ENCODE peak calls at places on chromosome 11, in six cellular contexts. One of them, this sample, is unnamed.
A peak's percentile ranks its signal among the peaks of the same experiment; 100 is the strongest.

GRCh38 chr11:85806876-85807275 is 4.1 kb downstream of the SYTL2 start:
- DNase-seq in head of caudate nucleus: no peak
- DNase-seq in HT1080: no peak
- DNase-seq in HuH-7: no peak
- DNase-seq in endodermal cell: no peak
- DNase-seq in NB4: no peak
- DNase-seq in this sample: no peak

GRCh38 chr11:46675288-46675851 is 25.0 kb downstream of the ARHGAP1 start:
- DNase-seq in NB4: no peak
- DNase-seq in head of caudate nucleus: no peak
- DNase-seq in endodermal cell: peak; percentile 58
- DNase-seq in HuH-7: peak; percentile 45
- DNase-seq in HT1080: peak; percentile 37
- DNase-seq in this sample: no peak

GRCh38 chr11:124961972-124962609 is 8.1 kb downstream of the CCDC15 start:
- DNase-seq in endodermal cell: no peak
- DNase-seq in head of caudate nucleus: no peak
- DNase-seq in HuH-7: peak; percentile 37
- DNase-seq in NB4: peak; percentile 82
- DNase-seq in HT1080: peak; percentile 65
- DNase-seq in this sample: no peak

GRCh38 chr11:75265851-75266531 is 25.4 kb downstream of the TPBGL start:
- DNase-seq in endodermal cell: peak; percentile 41
- DNase-seq in NB4: no peak
- DNase-seq in head of caudate nucleus: peak; percentile 30
- DNase-seq in HuH-7: no peak
- DNase-seq in HT1080: peak; percentile 25
- DNase-seq in this sample: no peak

GRCh38 chr11:2294340-2295290 is 7.1 kb downstream of the C11orf21 start:
- DNase-seq in HuH-7: no peak
- DNase-seq in head of caudate nucleus: no peak
- DNase-seq in HT1080: no peak
- DNase-seq in NB4: peak; percentile 15
- DNase-seq in endodermal cell: peak; percentile 34
- DNase-seq in this sample: no peak

GRCh38 chr11:65546217-65546958 is 11.8 kb downstream of the LTBP3 start:
- DNase-seq in head of caudate nucleus: peak; percentile 70
- DNase-seq in HT1080: no peak
- DNase-seq in NB4: peak; percentile 91
- DNase-seq in HuH-7: peak; percentile 96
- DNase-seq in endodermal cell: peak; percentile 99
- DNase-seq in this sample: peak; percentile 97

GRCh38 chr11:3346587-3346986 is 32.4 kb downstream of the ZNF195 start:
- DNase-seq in HuH-7: no peak
- DNase-seq in head of caudate nucleus: no peak
- DNase-seq in NB4: no peak
- DNase-seq in endodermal cell: no peak
- DNase-seq in HT1080: no peak
- DNase-seq in this sample: no peak

GRCh38 chr11:123801765-123802164 is 4.4 kb downstream of the OR6M1 start:
- DNase-seq in endodermal cell: no peak
- DNase-seq in head of caudate nucleus: no peak
- DNase-seq in HT1080: no peak
- DNase-seq in NB4: no peak
- DNase-seq in HuH-7: no peak
- DNase-seq in this sample: no peak

GRCh38 chr11:130055637-130056036 is 14.1 kb upstream of the APLP2 start:
- DNase-seq in head of caudate nucleus: no peak
- DNase-seq in endodermal cell: no peak
- DNase-seq in HT1080: no peak
- DNase-seq in HuH-7: no peak
- DNase-seq in NB4: no peak
- DNase-seq in this sample: no peak

GRCh38 chr11:13955971-13956421 is 6.5 kb upstream of the SPON1 start:
- DNase-seq in HuH-7: peak; percentile 42
- DNase-seq in NB4: peak; percentile 58
- DNase-seq in head of caudate nucleus: peak; percentile 71
- DNase-seq in HT1080: no peak
- DNase-seq in endodermal cell: peak; percentile 85
- DNase-seq in this sample: peak; percentile 27

GRCh38 chr11:31956310-31956709 is 134.6 kb upstream of the RCN1 start:
- DNase-seq in head of caudate nucleus: no peak
- DNase-seq in NB4: no peak
- DNase-seq in HT1080: peak; percentile 52
- DNase-seq in endodermal cell: no peak
- DNase-seq in HuH-7: no peak
- DNase-seq in this sample: no peak

GRCh38 chr11:61131586-61131985 is 29.3 kb downstream of the CD5 start:
- DNase-seq in endodermal cell: no peak
- DNase-seq in NB4: no peak
- DNase-seq in head of caudate nucleus: no peak
- DNase-seq in HT1080: no peak
- DNase-seq in HuH-7: no peak
- DNase-seq in this sample: no peak

GRCh38 chr11:15327786-15328231 is 213.1 kb downstream of the INSC start:
- DNase-seq in endodermal cell: peak; percentile 96
- DNase-seq in HT1080: peak; percentile 4
- DNase-seq in head of caudate nucleus: peak; percentile 69
- DNase-seq in HuH-7: peak; percentile 26
- DNase-seq in NB4: peak; percentile 49
- DNase-seq in this sample: no peak

GRCh38 chr11:63536669-63537292 is at the start of gene PLAAT4:
- DNase-seq in endodermal cell: no peak
- DNase-seq in NB4: peak; percentile 58
- DNase-seq in head of caudate nucleus: peak; percentile 34
- DNase-seq in HuH-7: peak; percentile 76
- DNase-seq in HT1080: no peak
- DNase-seq in this sample: peak; percentile 32

GRCh38 chr11:132342408-132342807 is 972.0 kb downstream of the NTM start:
- DNase-seq in head of caudate nucleus: no peak
- DNase-seq in endodermal cell: no peak
- DNase-seq in NB4: no peak
- DNase-seq in HT1080: no peak
- DNase-seq in HuH-7: no peak
- DNase-seq in this sample: no peak

GRCh38 chr11:3971756-3972404 is 116.4 kb downstream of the STIM1 start:
- DNase-seq in HuH-7: no peak
- DNase-seq in HT1080: peak; percentile 11
- DNase-seq in endodermal cell: no peak
- DNase-seq in head of caudate nucleus: no peak
- DNase-seq in NB4: peak; percentile 35
- DNase-seq in this sample: no peak

GRCh38 chr11:120130176-120130980 is 7.5 kb downstream of the TRIM29 start:
- DNase-seq in NB4: no peak
- DNase-seq in endodermal cell: peak; percentile 21
- DNase-seq in HT1080: no peak
- DNase-seq in head of caudate nucleus: peak; percentile 8
- DNase-seq in HuH-7: no peak
- DNase-seq in this sample: no peak

GRCh38 chr11:100576044-100577021 is 110.8 kb upstream of the ARHGAP42 start:
- DNase-seq in head of caudate nucleus: no peak
- DNase-seq in endodermal cell: no peak
- DNase-seq in NB4: peak; percentile 61
- DNase-seq in HuH-7: peak; percentile 11
- DNase-seq in HT1080: peak; percentile 46
- DNase-seq in this sample: no peak

GRCh38 chr11:108733479-108734116 is 68.7 kb downstream of the DDX10 start:
- DNase-seq in head of caudate nucleus: no peak
- DNase-seq in HuH-7: no peak
- DNase-seq in endodermal cell: no peak
- DNase-seq in HT1080: peak; percentile 62
- DNase-seq in NB4: peak; percentile 82
- DNase-seq in this sample: peak; percentile 18

GRCh38 chr11:36763187-36763586 is 165.2 kb upstream of the RAG2 start:
- DNase-seq in NB4: no peak
- DNase-seq in endodermal cell: no peak
- DNase-seq in HT1080: no peak
- DNase-seq in HuH-7: no peak
- DNase-seq in head of caudate nucleus: no peak
- DNase-seq in this sample: no peak

GRCh38 chr11:59573216-59573615 is 42.4 kb downstream of the OSBP start:
- DNase-seq in HT1080: peak; percentile 48
- DNase-seq in HuH-7: no peak
- DNase-seq in endodermal cell: no peak
- DNase-seq in NB4: no peak
- DNase-seq in head of caudate nucleus: no peak
- DNase-seq in this sample: no peak

This sample was measured in activated T-helper 2 cell treated with anti-CD3 and anti-CD28 coated beads, Interferon-gamma antibody, Interleukin-2, Interleukin-4, amounts not matched to agents 10 μg/mL and 5 μg/mL and 100 μg/mL, durations not matched to agents 14 hours and 24 hours and 36 hours.